ENCODE peak calls at places on chromosomes 6 and 20, in seven cellular contexts. B, P, J, W, R, N and T are unnamed samples.

GRCh38 chr6:160139420-160139851 is 17.8 kb downstream of the SLC22A1 start:
- DNase-seq in B (no peak), N (no peak), P (no peak), W (no peak), J (no peak), R (no peak), T (peak)

GRCh38 chr20:1280421-1281102 is 14.5 kb downstream of the SNPH start:
- DNase-seq in N (no peak), W (no peak), P (no peak), J (no peak), B (no peak), R (no peak), T (peak)

GRCh38 chr6:127951172-127951995 is 50.5 kb upstream of the THEMIS start:
- DNase-seq in J (no peak), P (no peak), N (no peak), B (no peak), R (no peak), W (no peak), T (no peak)

GRCh38 chr20:50724112-50724724 is 7.2 kb upstream of the PARD6B start:
- DNase-seq in W (no peak), J (no peak), P (no peak), B (no peak), N (peak), R (no peak), T (no peak)

GRCh38 chr20:17530716-17531536 is at the start of gene BFSP1:
- DNase-seq in P (peak), N (peak), R (peak), B (no peak), W (no peak), J (peak), T (no peak)

GRCh38 chr6:40232698-40233097 is 298.4 kb upstream of the MOCS1 start:
- DNase-seq in P (no peak), R (no peak), N (no peak), B (no peak), J (no peak), W (no peak), T (no peak)

GRCh38 chr6:148273962-148274752 is 68.5 kb upstream of the SASH1 start:
- DNase-seq in R (no peak), W (no peak), B (no peak), P (no peak), J (no peak), N (no peak), T (no peak)

GRCh38 chr20:15446373-15446772 is 1109.0 kb upstream of the FLRT3 start:
- DNase-seq in R (peak), W (no peak), B (no peak), P (peak), J (peak), N (no peak), T (no peak)

GRCh38 chr6:41286544-41287346 is at the start of gene TREM1:
- DNase-seq in B (no peak), P (peak), J (no peak), N (peak), W (no peak), R (peak), T (peak)

GRCh38 chr6:158654498-158654897 is 4.6 kb downstream of the SYTL3 start:
- DNase-seq in B (no peak), J (no peak), N (peak), P (peak), W (no peak), R (peak), T (peak)

GRCh38 chr20:38640486-38640885 is 38.9 kb downstream of the ARHGAP40 start:
- DNase-seq in P (no peak), N (no peak), W (no peak), R (no peak), J (no peak), B (no peak), T (no peak)

GRCh38 chr20:56091635-56092180 is 86.4 kb upstream of the CBLN4 start:
- DNase-seq in J (no peak), R (no peak), P (no peak), N (no peak), W (no peak), B (no peak), T (no peak)

GRCh38 chr6:35476004-35476403 is 7.8 kb downstream of the RPL10A start:
- DNase-seq in B (no peak), W (no peak), R (no peak), J (no peak), N (no peak), P (no peak), T (no peak)

GRCh38 chr20:33232486-33233072 is 3.2 kb upstream of the BPIFA1 start:
- DNase-seq in P (no peak), W (no peak), J (peak), B (no peak), R (peak), N (peak), T (no peak)

GRCh38 chr20:15703171-15703911 is 869.9 kb downstream of the KIF16B start:
- DNase-seq in N (no peak), P (no peak), B (no peak), J (no peak), W (no peak), R (no peak), T (no peak)

GRCh38 chr20:11445161-11445560 is 472.5 kb upstream of the BTBD3 start:
- DNase-seq in B (no peak), J (no peak), P (no peak), R (no peak), W (no peak), N (no peak), T (no peak)